ENCODE peak calls at places on chromosomes 13 and 19, in eight cellular contexts. Q is astrocyte of the hippocampus; W is activated CD4-positive, alpha-beta T cell treated with anti-CD3 and anti-CD28 coated beads for 1 hour; I is activated effector memory CD4-positive, alpha-beta T cell treated with anti-CD3 and anti-CD28 coated beads, Interleukin-2, amount 50 U/mL, for 16 hours; G is anterior cingulate cortex; H is stimulated activated CD4-positive, alpha-beta T cell treated with anti-CD3 and anti-CD28 coated beads, Interleukin-12 subunit alpha, Interleukin-12 subunit beta, amount 100 ng/mL, for 24 hours; O is M059J; Z is GM20000. P is an unnamed sample.

GRCh38 chr19:31459430-31459829 is 110.2 kb upstream of the TSHZ3 start:
- DNase-seq in Z (no peak), I (no peak), O (no peak), G (no peak), Q (no peak), W (no peak), H (no peak), P (no peak)

GRCh38 chr19:1825909-1826556 is 14.0 kb upstream of the ATP8B3 start:
- DNase-seq in W (peak), Z (peak), G (no peak), H (peak), O (peak), Q (peak), I (peak), P (peak)

GRCh38 chr19:31262673-31263308 is 86.4 kb downstream of the TSHZ3 start:
- DNase-seq in H (no peak), G (no peak), Z (no peak), I (peak), Q (no peak), W (no peak), O (no peak), P (no peak)

GRCh38 chr19:1780272-1780957 is 27.1 kb downstream of the ONECUT3 start:
- DNase-seq in W (no peak), H (no peak), Q (peak), Z (no peak), I (no peak), O (peak), G (no peak), P (peak)

GRCh38 chr19:43367822-43368221 is 14.3 kb downstream of the CD177 start:
- DNase-seq in H (no peak), G (no peak), Q (no peak), Z (no peak), W (no peak), I (no peak), O (no peak), P (no peak)

GRCh38 chr13:97798836-97799235 is 154.6 kb upstream of the IPO5 start:
- DNase-seq in I (no peak), G (no peak), O (no peak), Q (no peak), W (no peak), Z (no peak), H (no peak), P (no peak)

GRCh38 chr19:3514930-3515329 is 8.8 kb downstream of the FZR1 start:
- DNase-seq in W (no peak), G (no peak), Q (no peak), I (no peak), H (no peak), Z (no peak), O (no peak), P (no peak)

GRCh38 chr13:42720116-42720857 is 61.1 kb upstream of the FAM216B start:
- DNase-seq in I (peak), H (no peak), W (no peak), Q (peak), G (no peak), Z (no peak), O (peak), P (peak)

GRCh38 chr19:23075031-23075733 is 41.6 kb upstream of the ZNF730 start:
- DNase-seq in G (no peak), W (no peak), O (peak), Z (peak), Q (peak), I (no peak), H (peak), P (peak)

GRCh38 chr13:37097008-37097579 is 8.4 kb downstream of the CSNK1A1L start:
- DNase-seq in O (peak), Q (peak), I (no peak), Z (no peak), W (no peak), G (no peak), H (no peak), P (no peak)

GRCh38 chr19:29417048-29417447 is 108.7 kb upstream of the VSTM2B start:
- DNase-seq in G (no peak), Q (no peak), I (no peak), W (no peak), Z (no peak), H (no peak), O (no peak), P (no peak)

GRCh38 chr13:51524846-51525566 is 59.3 kb upstream of the WDFY2 start:
- DNase-seq in W (no peak), Z (no peak), G (no peak), H (no peak), I (no peak), O (peak), Q (no peak), P (no peak)

GRCh38 chr19:20247016-20247683 is 80.1 kb downstream of the ZNF486 start:
- DNase-seq in O (no peak), W (peak), H (peak), Z (no peak), Q (peak), I (peak), G (no peak), P (no peak)

GRCh38 chr19:48925240-48925843 is 8.2 kb upstream of the DHDH start:
- DNase-seq in Z (no peak), H (no peak), Q (peak), O (peak), G (no peak), W (no peak), I (no peak), P (no peak)

GRCh38 chr13:60019119-60019993 is 144.4 kb downstream of the DIAPH3 start:
- DNase-seq in Q (peak), W (no peak), I (no peak), O (peak), Z (peak), G (no peak), H (no peak), P (peak)

GRCh38 chr13:80558074-80558473 is 217.1 kb upstream of the SPRY2 start:
- DNase-seq in I (no peak), G (no peak), H (no peak), Z (no peak), O (no peak), W (no peak), Q (no peak), P (no peak)

GRCh38 chr19:30708416-30708815 is 336.2 kb downstream of the ZNF536 start:
- DNase-seq in I (peak), W (no peak), G (no peak), H (no peak), O (no peak), Q (no peak), Z (no peak), P (no peak)

GRCh38 chr19:33492951-33493350 is 28.6 kb downstream of the PEPD start:
- DNase-seq in Z (no peak), Q (no peak), W (no peak), H (no peak), G (no peak), I (no peak), O (no peak), P (no peak)

GRCh38 chr13:29484236-29484635 is 111.3 kb downstream of the SLC7A1 start:
- DNase-seq in W (no peak), G (no peak), Q (no peak), H (no peak), O (no peak), I (no peak), Z (no peak), P (peak)

GRCh38 chr13:51557423-51557822 is 26.8 kb upstream of the WDFY2 start:
- DNase-seq in O (no peak), Z (no peak), H (no peak), Q (no peak), G (no peak), I (no peak), W (no peak), P (no peak)

GRCh38 chr19:21314676-21315075 is 14.5 kb downstream of the ZNF708 start:
- DNase-seq in H (no peak), W (no peak), O (peak), I (no peak), Q (peak), G (no peak), Z (no peak), P (no peak)

GRCh38 chr19:6564393-6564792 is 26.6 kb downstream of the CD70 start:
- DNase-seq in W (no peak), Z (peak), G (no peak), I (no peak), O (no peak), Q (peak), H (no peak), P (no peak)

GRCh38 chr19:23527797-23528196 is 132.5 kb upstream of the ZNF91 start:
- DNase-seq in G (no peak), Q (no peak), W (no peak), I (no peak), H (no peak), Z (peak), O (peak), P (peak)

GRCh38 chr13:106242554-106242953 is 292.9 kb downstream of the EFNB2 start:
- DNase-seq in G (no peak), O (no peak), H (no peak), Z (no peak), I (no peak), Q (no peak), W (no peak), P (no peak)